ENCODE peak calls at places on chromosomes 11 and 22, in six cellular contexts. One of them, this sample, is unnamed.

GRCh38 chr11:45259607-45260006 is 26.5 kb downstream of the SYT13 start:
- DNase-seq in PC-9: peak
- DNase-seq in transverse colon: peak
- DNase-seq in BE2C: no peak
- DNase-seq in IMR-90: no peak
- DNase-seq in NB4: no peak
- DNase-seq in this sample: peak

GRCh38 chr22:29457730-29458129 is 19.3 kb downstream of the RFPL1 start:
- DNase-seq in IMR-90: peak
- DNase-seq in transverse colon: peak
- DNase-seq in BE2C: peak
- DNase-seq in NB4: peak
- DNase-seq in PC-9: no peak
- DNase-seq in this sample: no peak

GRCh38 chr22:41481131-41481830 is 12.4 kb downstream of the ACO2 start:
- DNase-seq in BE2C: no peak
- DNase-seq in PC-9: no peak
- DNase-seq in NB4: no peak
- DNase-seq in IMR-90: peak
- DNase-seq in transverse colon: no peak
- DNase-seq in this sample: no peak

GRCh38 chr11:134120921-134121526 is 52.2 kb downstream of the JAM3 start:
- DNase-seq in NB4: no peak
- DNase-seq in PC-9: no peak
- DNase-seq in IMR-90: peak
- DNase-seq in BE2C: peak
- DNase-seq in transverse colon: no peak
- DNase-seq in this sample: no peak

GRCh38 chr11:82046778-82047177 is 686.9 kb downstream of the FAM181B start:
- DNase-seq in NB4: no peak
- DNase-seq in PC-9: no peak
- DNase-seq in BE2C: no peak
- DNase-seq in IMR-90: peak
- DNase-seq in transverse colon: no peak
- DNase-seq in this sample: peak

GRCh38 chr11:19651654-19652053 is 61.0 kb upstream of the NAV2 start:
- DNase-seq in transverse colon: no peak
- DNase-seq in BE2C: no peak
- DNase-seq in PC-9: no peak
- DNase-seq in IMR-90: peak
- DNase-seq in NB4: no peak
- DNase-seq in this sample: no peak

GRCh38 chr11:130849215-130849568 is 67.1 kb downstream of the SNX19 start:
- DNase-seq in BE2C: no peak
- DNase-seq in NB4: no peak
- DNase-seq in transverse colon: no peak
- DNase-seq in IMR-90: peak
- DNase-seq in PC-9: no peak
- DNase-seq in this sample: no peak

GRCh38 chr11:369336-370018 is at the start of gene B4GALNT4:
- DNase-seq in IMR-90: peak
- DNase-seq in transverse colon: no peak
- DNase-seq in BE2C: no peak
- DNase-seq in PC-9: no peak
- DNase-seq in NB4: no peak
- DNase-seq in this sample: no peak

GRCh38 chr11:69435161-69435990 is 46.1 kb upstream of the LINC01488 start:
- DNase-seq in NB4: peak
- DNase-seq in PC-9: no peak
- DNase-seq in BE2C: no peak
- DNase-seq in transverse colon: no peak
- DNase-seq in IMR-90: no peak
- DNase-seq in this sample: no peak

GRCh38 chr11:35180311-35181233 is 41.6 kb downstream of the CD44 start:
- DNase-seq in IMR-90: peak
- DNase-seq in NB4: no peak
- DNase-seq in transverse colon: no peak
- DNase-seq in BE2C: no peak
- DNase-seq in PC-9: no peak
- DNase-seq in this sample: no peak

GRCh38 chr11:94586978-94587377 is 19.8 kb downstream of the PIWIL4 start:
- DNase-seq in BE2C: no peak
- DNase-seq in NB4: no peak
- DNase-seq in PC-9: peak
- DNase-seq in transverse colon: no peak
- DNase-seq in IMR-90: no peak
- DNase-seq in this sample: no peak

GRCh38 chr22:28585324-28585723 is 94.3 kb downstream of the TTC28 start:
- DNase-seq in IMR-90: no peak
- DNase-seq in NB4: no peak
- DNase-seq in PC-9: no peak
- DNase-seq in BE2C: no peak
- DNase-seq in transverse colon: no peak
- DNase-seq in this sample: no peak

GRCh38 chr11:3182462-3182852 is 17.3 kb upstream of the OSBPL5 start:
- DNase-seq in NB4: no peak
- DNase-seq in BE2C: no peak
- DNase-seq in PC-9: no peak
- DNase-seq in IMR-90: no peak
- DNase-seq in transverse colon: no peak
- DNase-seq in this sample: no peak

GRCh38 chr11:1852885-1853284 is at the start of gene LSP1:
- DNase-seq in BE2C: no peak
- DNase-seq in PC-9: no peak
- DNase-seq in transverse colon: peak
- DNase-seq in IMR-90: no peak
- DNase-seq in NB4: peak
- DNase-seq in this sample: no peak

GRCh38 chr11:1852271-1852877 is 510 bp upstream of the LSP1 start:
- DNase-seq in transverse colon: no peak
- DNase-seq in BE2C: no peak
- DNase-seq in PC-9: no peak
- DNase-seq in IMR-90: no peak
- DNase-seq in NB4: no peak
- DNase-seq in this sample: no peak

GRCh38 chr11:1854949-1855885 is 2.3 kb downstream of the LSP1 start:
- DNase-seq in PC-9: no peak
- DNase-seq in IMR-90: no peak
- DNase-seq in BE2C: no peak
- DNase-seq in transverse colon: no peak
- DNase-seq in NB4: no peak
- DNase-seq in this sample: no peak

GRCh38 chr11:1854132-1854948 is 1.5 kb downstream of the LSP1 start:
- DNase-seq in PC-9: no peak
- DNase-seq in BE2C: no peak
- DNase-seq in IMR-90: no peak
- DNase-seq in NB4: peak
- DNase-seq in transverse colon: no peak
- DNase-seq in this sample: no peak

GRCh38 chr11:1853376-1854131 is 670 bp downstream of the LSP1 start:
- DNase-seq in PC-9: no peak
- DNase-seq in BE2C: no peak
- DNase-seq in NB4: no peak
- DNase-seq in transverse colon: no peak
- DNase-seq in IMR-90: no peak
- DNase-seq in this sample: no peak
- H3K4me3 ChIP-seq in PC-9: no peak
- H3K4me3 ChIP-seq in BE2C: no peak
- H3K4me3 ChIP-seq in NB4: peak
- H3K4me3 ChIP-seq in transverse colon: no peak
- H3K4me3 ChIP-seq in IMR-90: no peak
- H3K4me3 ChIP-seq in this sample: no peak

GRCh38 chr11:11010624-11011127 is 152.8 kb upstream of the ZBED5 start:
- DNase-seq in IMR-90: peak
- DNase-seq in transverse colon: peak
- DNase-seq in BE2C: peak
- DNase-seq in NB4: no peak
- DNase-seq in PC-9: no peak
- DNase-seq in this sample: peak
- TF ChIP-seq CTCF in IMR-90: no peak
- TF ChIP-seq CTCF in transverse colon: peak
- TF ChIP-seq CTCF in BE2C: peak
- TF ChIP-seq CTCF in NB4: no peak
- TF ChIP-seq CTCF in PC-9: no peak
- TF ChIP-seq CTCF in this sample: peak

DNA sequence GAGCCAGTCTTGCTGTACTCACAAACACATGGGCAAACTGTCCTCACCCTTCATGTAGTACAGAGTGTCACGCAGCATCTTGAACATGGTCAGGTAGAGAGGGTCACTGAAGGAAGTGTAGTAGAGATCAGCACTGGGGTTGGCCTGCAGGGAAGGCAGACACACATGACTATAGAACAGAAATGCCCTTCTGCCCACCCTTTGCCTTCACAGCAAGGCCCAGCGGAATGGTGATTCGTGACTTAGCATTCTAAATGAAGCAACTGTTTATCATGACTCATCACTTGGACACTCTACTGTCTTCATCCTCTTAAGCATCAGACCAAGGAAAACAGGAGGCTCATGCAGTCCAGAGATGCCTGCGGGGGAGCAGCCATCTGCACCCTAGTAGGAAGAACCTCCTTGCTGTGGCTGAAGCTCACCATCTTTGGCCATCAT is 33.4 kb downstream of the SERPIND1 start:
- DNase-seq in IMR-90: peak
- DNase-seq in transverse colon: no peak
- DNase-seq in NB4: peak
- DNase-seq in PC-9: peak
- DNase-seq in BE2C: no peak
- DNase-seq in this sample: peak
- H3K4me3 ChIP-seq in IMR-90: no peak
- H3K4me3 ChIP-seq in transverse colon: no peak
- H3K4me3 ChIP-seq in NB4: no peak
- H3K4me3 ChIP-seq in PC-9: no peak
- H3K4me3 ChIP-seq in BE2C: no peak
- H3K4me3 ChIP-seq in this sample: no peak

GRCh38 chr11:61297341-61297740 is 2.2 kb upstream of the VWCE start:
- DNase-seq in PC-9: no peak
- DNase-seq in NB4: no peak
- DNase-seq in IMR-90: peak
- DNase-seq in BE2C: no peak
- DNase-seq in transverse colon: no peak
- DNase-seq in this sample: no peak

GRCh38 chr11:61290905-61291690 is 4.0 kb downstream of the VWCE start:
- DNase-seq in transverse colon: no peak
- DNase-seq in PC-9: no peak
- DNase-seq in IMR-90: no peak
- DNase-seq in BE2C: no peak
- DNase-seq in NB4: peak
- DNase-seq in this sample: no peak

GRCh38 chr11:61295596-61295926 is 445 bp upstream of the VWCE start:
- DNase-seq in PC-9: no peak
- DNase-seq in IMR-90: no peak
- DNase-seq in transverse colon: peak
- DNase-seq in NB4: no peak
- DNase-seq in BE2C: no peak
- DNase-seq in this sample: no peak

GRCh38 chr11:61294717-61295595 is at the start of gene VWCE:
- DNase-seq in IMR-90: peak
- DNase-seq in PC-9: no peak
- DNase-seq in NB4: peak
- DNase-seq in BE2C: peak
- DNase-seq in transverse colon: peak
- DNase-seq in this sample: no peak

GRCh38 chr11:61293869-61294716 is 1.0 kb downstream of the VWCE start:
- DNase-seq in IMR-90: peak
- DNase-seq in BE2C: peak
- DNase-seq in transverse colon: peak
- DNase-seq in PC-9: no peak
- DNase-seq in NB4: peak
- DNase-seq in this sample: no peak
- TF ChIP-seq CTCF in IMR-90: peak
- TF ChIP-seq CTCF in BE2C: no peak
- TF ChIP-seq CTCF in transverse colon: no peak
- TF ChIP-seq CTCF in PC-9: no peak
- TF ChIP-seq CTCF in NB4: no peak
- TF ChIP-seq CTCF in this sample: no peak

GRCh38 chr11:111734383-111735261 is 31.6 kb downstream of the PPP2R1B start:
- DNase-seq in transverse colon: no peak
- DNase-seq in IMR-90: no peak
- DNase-seq in BE2C: no peak
- DNase-seq in PC-9: no peak
- DNase-seq in NB4: no peak
- DNase-seq in this sample: no peak

GRCh38 chr11:111736621-111737055 is 29.6 kb downstream of the PPP2R1B start:
- DNase-seq in NB4: no peak
- DNase-seq in BE2C: no peak
- DNase-seq in PC-9: no peak
- DNase-seq in transverse colon: no peak
- DNase-seq in IMR-90: no peak
- DNase-seq in this sample: no peak

GRCh38 chr11:111737180-111737876 is 28.9 kb downstream of the PPP2R1B start:
- DNase-seq in transverse colon: no peak
- DNase-seq in NB4: no peak
- DNase-seq in IMR-90: no peak
- DNase-seq in BE2C: no peak
- DNase-seq in PC-9: no peak
- DNase-seq in this sample: no peak

GRCh38 chr11:111735262-111736116 is 30.7 kb downstream of the PPP2R1B start:
- DNase-seq in PC-9: peak
- DNase-seq in transverse colon: peak
- DNase-seq in BE2C: peak
- DNase-seq in IMR-90: peak
- DNase-seq in NB4: no peak
- DNase-seq in this sample: peak

GRCh38 chr11:111736191-111736590 is 30.0 kb downstream of the PPP2R1B start:
- DNase-seq in PC-9: no peak
- DNase-seq in transverse colon: no peak
- DNase-seq in IMR-90: peak
- DNase-seq in BE2C: no peak
- DNase-seq in NB4: no peak
- DNase-seq in this sample: no peak
- H3K4me3 ChIP-seq in PC-9: peak
- H3K4me3 ChIP-seq in transverse colon: no peak
- H3K4me3 ChIP-seq in IMR-90: no peak
- H3K4me3 ChIP-seq in BE2C: no peak
- H3K4me3 ChIP-seq in NB4: no peak
- H3K4me3 ChIP-seq in this sample: no peak

GRCh38 chr22:30947821-30948454 is 20.6 kb downstream of the MORC2 start:
- DNase-seq in transverse colon: no peak
- DNase-seq in BE2C: no peak
- DNase-seq in PC-9: no peak
- DNase-seq in IMR-90: peak
- DNase-seq in NB4: peak
- DNase-seq in this sample: no peak
- TF ChIP-seq CTCF in transverse colon: peak
- TF ChIP-seq CTCF in BE2C: peak
- TF ChIP-seq CTCF in PC-9: peak
- TF ChIP-seq CTCF in IMR-90: peak
- TF ChIP-seq CTCF in NB4: no peak
- TF ChIP-seq CTCF in this sample: peak

GRCh38 chr11:37721485-37721884 is 1123.4 kb upstream of the RAG2 start:
- DNase-seq in BE2C: no peak
- DNase-seq in NB4: no peak
- DNase-seq in transverse colon: no peak
- DNase-seq in PC-9: no peak
- DNase-seq in IMR-90: no peak
- DNase-seq in this sample: no peak

GRCh38 chr11:37724305-37724704 is 1126.3 kb upstream of the RAG2 start:
- DNase-seq in BE2C: no peak
- DNase-seq in PC-9: no peak
- DNase-seq in NB4: no peak
- DNase-seq in IMR-90: no peak
- DNase-seq in transverse colon: no peak
- DNase-seq in this sample: no peak

GRCh38 chr11:37718431-37718999 is 1120.5 kb upstream of the RAG2 start:
- DNase-seq in IMR-90: no peak
- DNase-seq in NB4: no peak
- DNase-seq in transverse colon: no peak
- DNase-seq in BE2C: no peak
- DNase-seq in PC-9: no peak
- DNase-seq in this sample: peak
- H3K4me3 ChIP-seq in IMR-90: no peak
- H3K4me3 ChIP-seq in NB4: no peak
- H3K4me3 ChIP-seq in transverse colon: no peak
- H3K4me3 ChIP-seq in BE2C: no peak
- H3K4me3 ChIP-seq in PC-9: no peak
- H3K4me3 ChIP-seq in this sample: no peak

This sample was measured in epithelial cell of proximal tubule.